ENCODE peak calls at places on chromosome 15, in seven cellular contexts. K is prostate gland, P is heart left ventricle, O is tibial nerve, E is H9, U is astrocyte, D is Panc1. Z is an unnamed sample. For H3K4me1 and H3K27me3, the result is how much of the 10 kb centered on the place peaks cover.

GRCh38 chr15:32838820-32839219 is 121.0 kb downstream of the GREM1 start:
- DNase-seq in U (peak), E (no peak), O (no peak), K (no peak), P (no peak), D (peak), Z (peak)

GRCh38 chr15:48358229-48358641 is 27.0 kb downstream of the DUT start:
- DNase-seq in U (peak), P (no peak), D (no peak), K (no peak), E (no peak), O (no peak), Z (no peak)

GRCh38 chr15:61527836-61528589 is 298.9 kb upstream of the RORA start:
- DNase-seq in O (no peak), K (no peak), D (no peak), P (no peak), E (peak), U (no peak), Z (no peak)

GRCh38 chr15:42373274-42373673 is 14.0 kb downstream of the CAPN3 start:
- DNase-seq in K (no peak), E (no peak), P (peak), O (no peak), U (no peak), D (no peak), Z (peak)

GRCh38 chr15:63499611-63500010 is 4.8 kb upstream of the USP3 start:
- DNase-seq in U (no peak), K (no peak), E (no peak), O (no peak), D (no peak), P (no peak), Z (no peak)

GRCh38 chr15:48631191-48631770 is 14.2 kb downstream of the FBN1 start:
- DNase-seq in D (no peak), O (no peak), U (no peak), K (no peak), P (no peak), E (no peak), Z (no peak)

GRCh38 chr15:33789141-33789540 is 179.2 kb upstream of the CHRM5 start:
- DNase-seq in U (no peak), K (no peak), E (no peak), O (no peak), P (no peak), D (no peak), Z (no peak)

GRCh38 chr15:23395832-23396231 is 41.3 kb downstream of the GOLGA8S start:
- DNase-seq in K (no peak), E (no peak), U (no peak), O (no peak), D (no peak), P (no peak), Z (no peak)

GRCh38 chr15:59941612-59942011 is 62.5 kb upstream of the FOXB1 start:
- DNase-seq in O (no peak), K (no peak), U (no peak), P (no peak), E (no peak), D (no peak), Z (no peak)

GRCh38 chr15:68387288-68388143 is 44.4 kb downstream of the ITGA11 start:
- DNase-seq in P (no peak), O (no peak), U (no peak), K (peak), D (no peak), E (peak), Z (no peak)

GRCh38 chr15:66706225-66706732 is 4.2 kb downstream of the SMAD6 start:
- DNase-seq in U (no peak), K (no peak), D (no peak), P (peak), E (no peak), O (no peak), Z (peak)
- TF ChIP-seq CTCF in U (peak), K (no peak), D (peak), P (peak), E (peak), O (no peak), Z (peak)

GRCh38 chr15:78880242-78880533 is 7.5 kb downstream of the MORF4L1 start:
- DNase-seq in U (peak), O (no peak), P (no peak), K (no peak), D (no peak), E (no peak), Z (no peak)

GRCh38 chr15:78878356-78878755 is 5.7 kb downstream of the MORF4L1 start:
- DNase-seq in P (no peak), D (no peak), U (peak), O (no peak), K (no peak), E (no peak), Z (no peak)

GRCh38 chr15:78879517-78880241 is 7.0 kb downstream of the MORF4L1 start:
- DNase-seq in E (no peak), K (no peak), U (peak), D (no peak), P (no peak), O (no peak), Z (no peak)

GRCh38 chr15:78880828-78881227 is 8.1 kb downstream of the MORF4L1 start:
- DNase-seq in P (no peak), D (no peak), U (no peak), K (no peak), O (no peak), E (no peak), Z (no peak)

GRCh38 chr15:78881681-78882080 is 9.0 kb downstream of the MORF4L1 start:
- DNase-seq in P (no peak), D (no peak), U (no peak), K (no peak), E (no peak), O (no peak), Z (no peak)
- H3K4me1 ChIP-seq in P (half or more), D (half or more), U (under half), K (under half), E (under half), O (under half), Z (half or more)

GRCh38 chr15:71091601-71092000 is 23.7 kb upstream of the THSD4 start:
- DNase-seq in P (no peak), U (no peak), D (no peak), O (no peak), K (no peak), E (no peak), Z (no peak)

GRCh38 chr15:71085809-71086208 is 29.5 kb upstream of the THSD4 start:
- DNase-seq in U (no peak), O (no peak), D (no peak), E (peak), K (no peak), P (no peak), Z (no peak)

GRCh38 chr15:71088683-71089082 is 26.6 kb upstream of the THSD4 start:
- DNase-seq in U (no peak), P (no peak), O (no peak), K (no peak), E (no peak), D (no peak), Z (no peak)

GRCh38 chr15:71089801-71090200 is 25.5 kb upstream of the THSD4 start:
- DNase-seq in U (no peak), D (no peak), E (no peak), O (no peak), K (no peak), P (no peak), Z (no peak)

DNA sequence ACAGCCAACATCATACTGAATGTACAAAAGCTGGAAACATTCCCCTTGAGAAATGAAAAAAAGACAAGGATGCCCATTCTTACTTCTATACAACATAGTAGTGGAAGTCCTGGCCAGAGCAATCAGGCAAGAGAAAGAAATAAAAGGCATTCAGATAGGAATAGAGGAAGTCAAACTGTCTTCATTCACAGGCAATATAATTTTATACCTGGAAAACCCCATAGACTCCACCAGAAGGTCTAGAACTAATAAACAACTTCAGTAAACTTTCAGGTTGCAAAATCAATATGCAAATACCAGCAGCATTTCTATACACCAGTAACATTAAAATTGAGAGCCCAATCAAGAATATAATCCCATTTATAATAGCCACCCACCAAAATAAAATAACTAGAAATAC is 27.1 kb upstream of the THSD4 start:
- DNase-seq in K (no peak), E (no peak), P (no peak), D (no peak), U (no peak), O (no peak), Z (no peak)
- H3K27me3 ChIP-seq in K (under half), E (under half), P (under half), D (under half), U (under half), O (under half), Z (under half)

GRCh38 chr15:95449229-95449628 is 881.3 kb upstream of the NR2F2 start:
- DNase-seq in U (no peak), O (no peak), D (no peak), K (no peak), E (no peak), P (no peak), Z (no peak)
- TF ChIP-seq CTCF in U (no peak), O (no peak), D (peak), K (no peak), E (no peak), P (no peak), Z (no peak)

GRCh38 chr15:38698215-38698614 is 133.6 kb upstream of the RASGRP1 start:
- DNase-seq in O (no peak), P (no peak), E (no peak), D (no peak), K (no peak), U (no peak), Z (no peak)

GRCh38 chr15:38701134-38701533 is 136.5 kb upstream of the RASGRP1 start:
- DNase-seq in O (no peak), E (no peak), K (no peak), P (no peak), U (no peak), D (no peak), Z (no peak)

GRCh38 chr15:38705421-38706219 is 141.0 kb upstream of the RASGRP1 start:
- DNase-seq in O (no peak), D (no peak), K (no peak), U (no peak), E (no peak), P (no peak), Z (no peak)

GRCh38 chr15:38699633-38700230 is 135.1 kb upstream of the RASGRP1 start:
- DNase-seq in K (peak), D (no peak), E (peak), U (no peak), P (peak), O (peak), Z (peak)

DNA sequence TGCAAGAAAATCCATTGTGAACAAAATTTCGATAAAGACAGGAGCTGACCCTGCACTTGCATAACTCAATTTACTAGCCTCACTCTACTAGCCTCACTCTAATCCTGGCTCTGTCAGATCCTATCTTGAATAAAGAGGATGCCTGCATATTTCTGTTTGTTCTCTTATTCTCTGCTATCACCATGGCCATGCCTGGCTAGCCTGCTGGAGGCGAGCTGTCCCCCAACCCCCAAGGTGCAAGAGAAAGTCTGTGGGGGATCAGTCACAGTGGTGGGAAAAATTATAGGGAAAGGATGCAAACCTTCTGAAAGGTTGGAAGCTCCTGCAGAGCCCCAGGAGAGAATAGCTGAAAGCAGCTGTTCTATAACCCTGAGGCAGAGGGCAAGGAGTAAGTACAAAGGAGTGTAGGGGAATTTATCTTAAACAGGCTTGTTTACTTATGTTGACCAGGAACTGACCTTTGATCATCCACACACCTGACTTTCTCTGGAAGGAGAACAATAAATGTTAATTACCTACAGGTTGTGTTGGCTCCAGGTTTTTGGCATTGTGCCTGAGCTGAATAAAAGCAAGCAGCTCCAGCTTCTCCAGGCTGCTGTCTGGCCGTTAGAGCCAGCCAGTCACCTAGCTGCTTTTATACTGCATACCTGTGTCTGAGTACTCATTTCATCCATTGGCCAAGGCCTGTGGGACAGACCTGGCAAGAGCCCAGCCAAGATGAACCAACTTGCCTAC is 137.7 kb upstream of the RASGRP1 start:
- DNase-seq in D (no peak), E (peak), U (no peak), O (no peak), K (peak), P (no peak), Z (peak)
- H3K4me1 ChIP-seq in D (under half), E (under half), U (under half), O (under half), K (under half), P (under half), Z (under half)

GRCh38 chr15:70150405-70150747 is 52.7 kb upstream of the TLE3 start:
- DNase-seq in O (no peak), U (no peak), P (no peak), E (no peak), K (no peak), D (no peak), Z (no peak)

GRCh38 chr15:70151008-70151407 is 53.3 kb upstream of the TLE3 start:
- DNase-seq in E (no peak), U (no peak), O (no peak), D (no peak), P (no peak), K (no peak), Z (no peak)

GRCh38 chr15:70152070-70152480 is 54.4 kb upstream of the TLE3 start:
- DNase-seq in P (no peak), E (no peak), D (no peak), O (no peak), K (peak), U (peak), Z (peak)

GRCh38 chr15:70149667-70150404 is 52.1 kb upstream of the TLE3 start:
- DNase-seq in P (no peak), E (no peak), U (peak), K (no peak), O (no peak), D (no peak), Z (no peak)

GRCh38 chr15:70151441-70151840 is 53.7 kb upstream of the TLE3 start:
- DNase-seq in U (no peak), D (no peak), O (no peak), E (no peak), P (no peak), K (no peak), Z (no peak)
- H3K27me3 ChIP-seq in U (under half), D (under half), O (under half), E (under half), P (under half), K (under half), Z (under half)